ENCODE peak calls at places on chromosomes 1 and 21, in seven cellular contexts. One of them, this sample, is unnamed.
A peak's percentile ranks its signal among the peaks of the same experiment; 100 is the strongest.

GRCh38 chr1:20729155-20729931 is 3.2 kb downstream of the SH2D5 start:
- DNase-seq in cerebellar cortex: no peak
- DNase-seq in CD8-positive, alpha-beta memory T cell: no peak
- DNase-seq in amniotic stem cell: no peak
- DNase-seq in CD4-positive, CD25-positive, alpha-beta regulatory T cell: no peak
- DNase-seq in heart left ventricle: no peak
- DNase-seq in endothelial cell: no peak
- DNase-seq in this sample: no peak

GRCh38 chr21:45948576-45949141 is 32.9 kb upstream of the COL6A1 start:
- DNase-seq in cerebellar cortex: no peak
- DNase-seq in CD8-positive, alpha-beta memory T cell: no peak
- DNase-seq in amniotic stem cell: no peak
- DNase-seq in CD4-positive, CD25-positive, alpha-beta regulatory T cell: no peak
- DNase-seq in heart left ventricle: peak; percentile 45
- DNase-seq in endothelial cell: no peak
- DNase-seq in this sample: no peak

GRCh38 chr1:212344905-212345304 is 59.7 kb downstream of the PPP2R5A start:
- DNase-seq in cerebellar cortex: no peak
- DNase-seq in CD8-positive, alpha-beta memory T cell: no peak
- DNase-seq in amniotic stem cell: no peak
- DNase-seq in CD4-positive, CD25-positive, alpha-beta regulatory T cell: no peak
- DNase-seq in heart left ventricle: no peak
- DNase-seq in endothelial cell: no peak
- DNase-seq in this sample: no peak

GRCh38 chr1:215887618-215888017 is 320.5 kb downstream of the KCTD3 start:
- DNase-seq in cerebellar cortex: peak; percentile 19
- DNase-seq in CD8-positive, alpha-beta memory T cell: no peak
- DNase-seq in amniotic stem cell: no peak
- DNase-seq in CD4-positive, CD25-positive, alpha-beta regulatory T cell: no peak
- DNase-seq in heart left ventricle: no peak
- DNase-seq in endothelial cell: no peak
- DNase-seq in this sample: no peak

GRCh38 chr1:76075877-76076276 is 1.3 kb downstream of the ST6GALNAC3 start:
- DNase-seq in cerebellar cortex: no peak
- DNase-seq in CD8-positive, alpha-beta memory T cell: no peak
- DNase-seq in amniotic stem cell: no peak
- DNase-seq in CD4-positive, CD25-positive, alpha-beta regulatory T cell: no peak
- DNase-seq in heart left ventricle: no peak
- DNase-seq in endothelial cell: no peak
- DNase-seq in this sample: no peak

GRCh38 chr1:215181518-215181917 is 99.0 kb downstream of the KCNK2 start:
- DNase-seq in cerebellar cortex: no peak
- DNase-seq in CD8-positive, alpha-beta memory T cell: no peak
- DNase-seq in amniotic stem cell: no peak
- DNase-seq in CD4-positive, CD25-positive, alpha-beta regulatory T cell: no peak
- DNase-seq in heart left ventricle: no peak
- DNase-seq in endothelial cell: no peak
- DNase-seq in this sample: no peak

GRCh38 chr1:53656062-53656915 is 82.7 kb downstream of the GLIS1 start:
- DNase-seq in cerebellar cortex: no peak
- DNase-seq in CD8-positive, alpha-beta memory T cell: no peak
- DNase-seq in amniotic stem cell: peak; percentile 32
- DNase-seq in CD4-positive, CD25-positive, alpha-beta regulatory T cell: no peak
- DNase-seq in heart left ventricle: no peak
- DNase-seq in endothelial cell: no peak
- DNase-seq in this sample: no peak

GRCh38 chr1:168945870-168946269 is 160.6 kb upstream of the ATP1B1 start:
- DNase-seq in cerebellar cortex: peak; percentile 42
- DNase-seq in CD8-positive, alpha-beta memory T cell: no peak
- DNase-seq in amniotic stem cell: no peak
- DNase-seq in CD4-positive, CD25-positive, alpha-beta regulatory T cell: no peak
- DNase-seq in heart left ventricle: peak; percentile 83
- DNase-seq in endothelial cell: no peak
- DNase-seq in this sample: no peak

GRCh38 chr1:241722984-241723383 is 70.9 kb downstream of the WDR64 start:
- DNase-seq in cerebellar cortex: no peak
- DNase-seq in CD8-positive, alpha-beta memory T cell: no peak
- DNase-seq in amniotic stem cell: no peak
- DNase-seq in CD4-positive, CD25-positive, alpha-beta regulatory T cell: no peak
- DNase-seq in heart left ventricle: no peak
- DNase-seq in endothelial cell: no peak
- DNase-seq in this sample: no peak

GRCh38 chr1:92822907-92823306 is 8.9 kb upstream of the RPL5 start:
- DNase-seq in cerebellar cortex: no peak
- DNase-seq in CD8-positive, alpha-beta memory T cell: no peak
- DNase-seq in amniotic stem cell: no peak
- DNase-seq in CD4-positive, CD25-positive, alpha-beta regulatory T cell: no peak
- DNase-seq in heart left ventricle: no peak
- DNase-seq in endothelial cell: no peak
- DNase-seq in this sample: no peak

GRCh38 chr1:2382621-2383361 is 8.6 kb downstream of the MORN1 start:
- DNase-seq in cerebellar cortex: peak; percentile 78
- DNase-seq in CD8-positive, alpha-beta memory T cell: no peak
- DNase-seq in amniotic stem cell: no peak
- DNase-seq in CD4-positive, CD25-positive, alpha-beta regulatory T cell: no peak
- DNase-seq in heart left ventricle: peak; percentile 43
- DNase-seq in endothelial cell: peak; percentile 72
- DNase-seq in this sample: peak; percentile 81

GRCh38 chr1:203080456-203080855 is 5.4 kb downstream of the MYOG start:
- DNase-seq in cerebellar cortex: no peak
- DNase-seq in CD8-positive, alpha-beta memory T cell: no peak
- DNase-seq in amniotic stem cell: no peak
- DNase-seq in CD4-positive, CD25-positive, alpha-beta regulatory T cell: no peak
- DNase-seq in heart left ventricle: no peak
- DNase-seq in endothelial cell: no peak
- DNase-seq in this sample: no peak

GRCh38 chr1:152981181-152981871 is 2.6 kb upstream of the SPRR1A start:
- DNase-seq in cerebellar cortex: no peak
- DNase-seq in CD8-positive, alpha-beta memory T cell: no peak
- DNase-seq in amniotic stem cell: no peak
- DNase-seq in CD4-positive, CD25-positive, alpha-beta regulatory T cell: no peak
- DNase-seq in heart left ventricle: no peak
- DNase-seq in endothelial cell: no peak
- DNase-seq in this sample: no peak

GRCh38 chr1:186559601-186560116 is 98.7 kb upstream of the PDC start:
- DNase-seq in cerebellar cortex: no peak
- DNase-seq in CD8-positive, alpha-beta memory T cell: no peak
- DNase-seq in amniotic stem cell: no peak
- DNase-seq in CD4-positive, CD25-positive, alpha-beta regulatory T cell: no peak
- DNase-seq in heart left ventricle: no peak
- DNase-seq in endothelial cell: no peak
- DNase-seq in this sample: no peak

GRCh38 chr1:172252296-172252695 is 168.2 kb upstream of the C1orf105 start:
- DNase-seq in cerebellar cortex: no peak
- DNase-seq in CD8-positive, alpha-beta memory T cell: no peak
- DNase-seq in amniotic stem cell: no peak
- DNase-seq in CD4-positive, CD25-positive, alpha-beta regulatory T cell: no peak
- DNase-seq in heart left ventricle: no peak
- DNase-seq in endothelial cell: no peak
- DNase-seq in this sample: no peak

GRCh38 chr21:45267390-45267760 is 20.3 kb downstream of the POFUT2 start:
- DNase-seq in cerebellar cortex: no peak
- DNase-seq in CD8-positive, alpha-beta memory T cell: no peak
- DNase-seq in amniotic stem cell: no peak
- DNase-seq in CD4-positive, CD25-positive, alpha-beta regulatory T cell: no peak
- DNase-seq in heart left ventricle: no peak
- DNase-seq in endothelial cell: no peak
- DNase-seq in this sample: no peak

GRCh38 chr1:11320153-11320936 is 47.3 kb downstream of the UBIAD1 start:
- DNase-seq in cerebellar cortex: peak; percentile 13
- DNase-seq in CD8-positive, alpha-beta memory T cell: no peak
- DNase-seq in amniotic stem cell: no peak
- DNase-seq in CD4-positive, CD25-positive, alpha-beta regulatory T cell: no peak
- DNase-seq in heart left ventricle: no peak
- DNase-seq in endothelial cell: peak; percentile 73
- DNase-seq in this sample: no peak

GRCh38 chr1:9453375-9454093 is 85.7 kb upstream of the SLC25A33 start:
- DNase-seq in cerebellar cortex: no peak
- DNase-seq in CD8-positive, alpha-beta memory T cell: no peak
- DNase-seq in amniotic stem cell: no peak
- DNase-seq in CD4-positive, CD25-positive, alpha-beta regulatory T cell: no peak
- DNase-seq in heart left ventricle: no peak
- DNase-seq in endothelial cell: no peak
- DNase-seq in this sample: no peak

GRCh38 chr1:31798433-31799195 is 17.2 kb downstream of the SPOCD1 start:
- DNase-seq in cerebellar cortex: peak; percentile 29
- DNase-seq in CD8-positive, alpha-beta memory T cell: no peak
- DNase-seq in amniotic stem cell: peak; percentile 82
- DNase-seq in CD4-positive, CD25-positive, alpha-beta regulatory T cell: no peak
- DNase-seq in heart left ventricle: no peak
- DNase-seq in endothelial cell: no peak
- DNase-seq in this sample: no peak

GRCh38 chr1:201137579-201138310 is 10.8 kb upstream of the ASCL5 start:
- DNase-seq in cerebellar cortex: no peak
- DNase-seq in CD8-positive, alpha-beta memory T cell: no peak
- DNase-seq in amniotic stem cell: peak; percentile 81
- DNase-seq in CD4-positive, CD25-positive, alpha-beta regulatory T cell: no peak
- DNase-seq in heart left ventricle: peak; percentile 61
- DNase-seq in endothelial cell: no peak
- DNase-seq in this sample: no peak

GRCh38 chr1:154791292-154792278 is 78.5 kb downstream of the KCNN3 start:
- DNase-seq in cerebellar cortex: no peak
- DNase-seq in CD8-positive, alpha-beta memory T cell: peak; percentile 92
- DNase-seq in amniotic stem cell: no peak
- DNase-seq in CD4-positive, CD25-positive, alpha-beta regulatory T cell: peak; percentile 75
- DNase-seq in heart left ventricle: no peak
- DNase-seq in endothelial cell: no peak
- DNase-seq in this sample: no peak

GRCh38 chr21:34910396-34910795 is 138.7 kb downstream of the RUNX1 start:
- DNase-seq in cerebellar cortex: no peak
- DNase-seq in CD8-positive, alpha-beta memory T cell: no peak
- DNase-seq in amniotic stem cell: no peak
- DNase-seq in CD4-positive, CD25-positive, alpha-beta regulatory T cell: no peak
- DNase-seq in heart left ventricle: no peak
- DNase-seq in endothelial cell: no peak
- DNase-seq in this sample: no peak

GRCh38 chr1:29498126-29499100 is 262.1 kb downstream of the PTPRU start:
- DNase-seq in cerebellar cortex: no peak
- DNase-seq in CD8-positive, alpha-beta memory T cell: no peak
- DNase-seq in amniotic stem cell: no peak
- DNase-seq in CD4-positive, CD25-positive, alpha-beta regulatory T cell: no peak
- DNase-seq in heart left ventricle: no peak
- DNase-seq in endothelial cell: no peak
- DNase-seq in this sample: no peak

GRCh38 chr1:183166439-183166838 is 19.6 kb upstream of the LAMC2 start:
- DNase-seq in cerebellar cortex: no peak
- DNase-seq in CD8-positive, alpha-beta memory T cell: no peak
- DNase-seq in amniotic stem cell: no peak
- DNase-seq in CD4-positive, CD25-positive, alpha-beta regulatory T cell: no peak
- DNase-seq in heart left ventricle: no peak
- DNase-seq in endothelial cell: no peak
- DNase-seq in this sample: no peak

GRCh38 chr21:14870841-14871126 is 194.0 kb downstream of the NRIP1 start:
- DNase-seq in cerebellar cortex: no peak
- DNase-seq in CD8-positive, alpha-beta memory T cell: no peak
- DNase-seq in amniotic stem cell: no peak
- DNase-seq in CD4-positive, CD25-positive, alpha-beta regulatory T cell: no peak
- DNase-seq in heart left ventricle: no peak
- DNase-seq in endothelial cell: no peak
- DNase-seq in this sample: no peak

GRCh38 chr1:185297986-185298385 is 19.1 kb downstream of the IVNS1ABP start:
- DNase-seq in cerebellar cortex: no peak
- DNase-seq in CD8-positive, alpha-beta memory T cell: no peak
- DNase-seq in amniotic stem cell: no peak
- DNase-seq in CD4-positive, CD25-positive, alpha-beta regulatory T cell: no peak
- DNase-seq in heart left ventricle: no peak
- DNase-seq in endothelial cell: no peak
- DNase-seq in this sample: no peak

GRCh38 chr1:57131701-57132394 is 166.0 kb upstream of the C8B start:
- DNase-seq in cerebellar cortex: no peak
- DNase-seq in CD8-positive, alpha-beta memory T cell: no peak
- DNase-seq in amniotic stem cell: no peak
- DNase-seq in CD4-positive, CD25-positive, alpha-beta regulatory T cell: no peak
- DNase-seq in heart left ventricle: no peak
- DNase-seq in endothelial cell: no peak
- DNase-seq in this sample: no peak

GRCh38 chr1:108852141-108852540 is 4.8 kb downstream of the AKNAD1 start:
- DNase-seq in cerebellar cortex: no peak
- DNase-seq in CD8-positive, alpha-beta memory T cell: no peak
- DNase-seq in amniotic stem cell: no peak
- DNase-seq in CD4-positive, CD25-positive, alpha-beta regulatory T cell: no peak
- DNase-seq in heart left ventricle: no peak
- DNase-seq in endothelial cell: no peak
- DNase-seq in this sample: no peak

GRCh38 chr1:229155472-229155871 is 115.4 kb upstream of the RAB4A start:
- DNase-seq in cerebellar cortex: no peak
- DNase-seq in CD8-positive, alpha-beta memory T cell: no peak
- DNase-seq in amniotic stem cell: no peak
- DNase-seq in CD4-positive, CD25-positive, alpha-beta regulatory T cell: no peak
- DNase-seq in heart left ventricle: peak; percentile 39
- DNase-seq in endothelial cell: no peak
- DNase-seq in this sample: no peak

GRCh38 chr1:22044690-22045420 is 7.7 kb upstream of the CDC42 start:
- DNase-seq in cerebellar cortex: no peak
- DNase-seq in CD8-positive, alpha-beta memory T cell: no peak
- DNase-seq in amniotic stem cell: peak; percentile 23
- DNase-seq in CD4-positive, CD25-positive, alpha-beta regulatory T cell: no peak
- DNase-seq in heart left ventricle: no peak
- DNase-seq in endothelial cell: no peak
- DNase-seq in this sample: no peak

GRCh38 chr1:9691726-9692125 is 40.2 kb downstream of the PIK3CD start:
- DNase-seq in cerebellar cortex: no peak
- DNase-seq in CD8-positive, alpha-beta memory T cell: no peak
- DNase-seq in amniotic stem cell: no peak
- DNase-seq in CD4-positive, CD25-positive, alpha-beta regulatory T cell: no peak
- DNase-seq in heart left ventricle: no peak
- DNase-seq in endothelial cell: no peak
- DNase-seq in this sample: no peak

GRCh38 chr1:47104816-47105215 is 32.4 kb upstream of the CYP4A22 start:
- DNase-seq in cerebellar cortex: no peak
- DNase-seq in CD8-positive, alpha-beta memory T cell: no peak
- DNase-seq in amniotic stem cell: no peak
- DNase-seq in CD4-positive, CD25-positive, alpha-beta regulatory T cell: no peak
- DNase-seq in heart left ventricle: no peak
- DNase-seq in endothelial cell: no peak
- DNase-seq in this sample: no peak

GRCh38 chr1:224500802-224501201 is 66.2 kb upstream of the WDR26 start:
- DNase-seq in cerebellar cortex: no peak
- DNase-seq in CD8-positive, alpha-beta memory T cell: no peak
- DNase-seq in amniotic stem cell: no peak
- DNase-seq in CD4-positive, CD25-positive, alpha-beta regulatory T cell: no peak
- DNase-seq in heart left ventricle: no peak
- DNase-seq in endothelial cell: no peak
- DNase-seq in this sample: no peak

GRCh38 chr1:24004132-24004531 is 24.0 kb upstream of the SRSF10 start:
- DNase-seq in cerebellar cortex: no peak
- DNase-seq in CD8-positive, alpha-beta memory T cell: no peak
- DNase-seq in amniotic stem cell: no peak
- DNase-seq in CD4-positive, CD25-positive, alpha-beta regulatory T cell: no peak
- DNase-seq in heart left ventricle: no peak
- DNase-seq in endothelial cell: no peak
- DNase-seq in this sample: no peak